ENCODE peak calls at places on chromosomes 4 and X, in ten cellular contexts. X is WERI-Rb-1; M is breast epithelium; O is GM06990; Y is CD8-positive, alpha-beta T cell; R is AG04450; S is esophagus muscularis mucosa; I is BJ; D is SJSA1; Z is lower lobe of right lung. E is an unnamed sample.

GRCh38 chr4:177052211-177052725 is 257.4 kb upstream of the NEIL3 start:
- DNase-seq in X (peak), M (no peak), O (no peak), Y (no peak), R (no peak), S (no peak), I (no peak), D (no peak), Z (no peak), E (no peak)

GRCh38 chr4:88017516-88018302 is 10.3 kb downstream of the PKD2 start:
- DNase-seq in X (no peak), M (no peak), O (no peak), Y (no peak), R (peak), S (no peak), I (peak), D (peak), Z (no peak), E (peak)

GRCh38 chrX:9542106-9542764 is 77.4 kb downstream of the TBL1X start:
- DNase-seq in X (no peak), M (no peak), O (no peak), Y (no peak), R (no peak), S (no peak), I (no peak), D (no peak), Z (no peak), E (no peak)

GRCh38 chrX:105564536-105564935 is 257.8 kb upstream of the NRK start:
- DNase-seq in X (no peak), M (peak), O (no peak), Y (no peak), R (peak), S (no peak), I (peak), D (peak), Z (no peak), E (peak)

GRCh38 chr4:10107111-10108091 is 9.2 kb downstream of the WDR1 start:
- DNase-seq in X (no peak), M (no peak), O (no peak), Y (no peak), R (no peak), S (no peak), I (no peak), D (no peak), Z (no peak), E (no peak)

GRCh38 chrX:135185795-135186443 is 14.7 kb upstream of the CT55 start:
- DNase-seq in X (peak), M (no peak), O (no peak), Y (peak), R (peak), S (no peak), I (peak), D (peak), Z (no peak), E (peak)

GRCh38 chrX:2677764-2678163 is 13.3 kb upstream of the CD99 start:
- DNase-seq in X (no peak), M (peak), O (no peak), Y (no peak), R (peak), S (no peak), I (peak), D (peak), Z (peak), E (peak)

GRCh38 chrX:148552775-148553174 is 52.4 kb downstream of the AFF2 start:
- DNase-seq in X (no peak), M (no peak), O (no peak), Y (no peak), R (no peak), S (no peak), I (no peak), D (no peak), Z (no peak), E (no peak)

GRCh38 chr4:138035781-138036258 is 206.3 kb downstream of the SLC7A11 start:
- DNase-seq in X (peak), M (no peak), O (peak), Y (no peak), R (no peak), S (no peak), I (no peak), D (peak), Z (no peak), E (peak)

GRCh38 chr4:136106753-136107152 is 1425.5 kb downstream of the PCDH18 start:
- DNase-seq in X (no peak), M (no peak), O (no peak), Y (no peak), R (no peak), S (no peak), I (no peak), D (no peak), Z (no peak), E (no peak)

GRCh38 chr4:20248155-20248558 is 3.5 kb upstream of the SLIT2 start:
- DNase-seq in X (peak), M (no peak), O (no peak), Y (no peak), R (peak), S (no peak), I (peak), D (peak), Z (no peak), E (peak)

GRCh38 chrX:9738146-9738545 is 27.5 kb downstream of the GPR143 start:
- DNase-seq in X (no peak), M (no peak), O (no peak), Y (no peak), R (no peak), S (no peak), I (no peak), D (no peak), Z (no peak), E (no peak)

GRCh38 chr4:70802923-70803605 is 36.6 kb downstream of the GRSF1 start:
- DNase-seq in X (no peak), M (no peak), O (no peak), Y (no peak), R (no peak), S (no peak), I (no peak), D (no peak), Z (no peak), E (no peak)

GRCh38 chr4:173547889-173548288 is 17.9 kb upstream of the HAND2 start:
- DNase-seq in X (no peak), M (no peak), O (no peak), Y (no peak), R (no peak), S (no peak), I (no peak), D (no peak), Z (no peak), E (peak)

GRCh38 chr4:89173336-89174090 is 62.2 kb downstream of the TIGD2 start:
- DNase-seq in X (peak), M (no peak), O (no peak), Y (no peak), R (no peak), S (no peak), I (no peak), D (no peak), Z (no peak), E (no peak)

GRCh38 chr4:88138561-88138960 is 19.9 kb downstream of the ABCG2 start:
- DNase-seq in X (no peak), M (no peak), O (no peak), Y (no peak), R (peak), S (no peak), I (peak), D (peak), Z (no peak), E (peak)

GRCh38 chr4:157291071-157291470 is 70.5 kb downstream of the GRIA2 start:
- DNase-seq in X (no peak), M (no peak), O (no peak), Y (no peak), R (no peak), S (no peak), I (no peak), D (no peak), Z (no peak), E (peak)
- H3K4me3 ChIP-seq in X (no peak), M (no peak), O (no peak), Y (no peak), R (no peak), S (no peak), I (no peak), D (no peak), Z (no peak), E (no peak)

GRCh38 chr4:48152259-48152658 is 18.2 kb upstream of the TXK start:
- DNase-seq in X (no peak), M (no peak), O (no peak), Y (no peak), R (no peak), S (no peak), I (no peak), D (no peak), Z (no peak), E (no peak)
- H3K4me3 ChIP-seq in X (no peak), M (no peak), O (no peak), Y (no peak), R (no peak), S (no peak), I (no peak), D (no peak), Z (no peak), E (no peak)

GRCh38 chr4:48899432-48899749 is 7.2 kb downstream of the OCIAD2 start:
- DNase-seq in X (no peak), M (no peak), O (no peak), Y (no peak), R (no peak), S (no peak), I (no peak), D (no peak), Z (no peak), E (no peak)
- H3K4me3 ChIP-seq in X (no peak), M (no peak), O (no peak), Y (no peak), R (no peak), S (no peak), I (no peak), D (no peak), Z (no peak), E (no peak)

DNA sequence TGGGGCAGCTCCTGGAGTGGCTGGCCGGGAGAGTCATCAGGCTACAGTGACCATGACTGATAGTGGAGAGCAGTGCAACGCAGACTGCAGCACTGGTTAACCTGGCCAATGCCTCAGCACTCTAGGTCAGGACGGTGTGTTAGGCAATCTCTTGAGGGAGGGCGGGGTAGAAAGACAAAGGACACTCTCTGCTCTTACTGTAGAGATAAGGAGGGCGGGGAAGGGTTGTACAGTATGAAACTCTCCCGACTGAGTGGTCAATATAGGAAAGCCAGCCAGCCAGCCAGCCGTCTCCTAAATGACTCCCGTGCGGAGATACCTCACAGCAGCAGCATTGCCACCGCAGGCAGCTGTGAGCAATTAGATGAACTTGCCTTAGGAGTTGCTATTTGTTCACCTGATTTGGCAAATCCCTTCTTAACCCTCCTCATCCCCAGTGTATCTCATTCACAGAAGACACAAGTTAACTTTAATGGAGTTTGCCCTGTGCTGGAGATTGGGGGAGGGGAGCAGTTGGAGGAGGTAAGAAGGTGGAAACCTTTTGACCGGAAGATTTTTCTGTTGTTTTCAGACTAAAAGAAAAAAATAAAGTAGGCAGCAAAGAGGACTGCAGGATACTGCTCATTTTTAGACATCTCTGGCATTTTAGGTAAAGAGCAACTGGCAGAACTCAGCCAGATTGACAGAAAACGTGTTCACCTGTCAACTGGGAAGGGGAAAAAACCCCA is 330.5 kb downstream of the HNRNPD start:
- DNase-seq in X (peak), M (no peak), O (no peak), Y (no peak), R (no peak), S (no peak), I (no peak), D (no peak), Z (no peak), E (no peak)
- H3K4me3 ChIP-seq in X (peak), M (peak), O (no peak), Y (no peak), R (no peak), S (peak), I (no peak), D (no peak), Z (peak), E (no peak)

DNA sequence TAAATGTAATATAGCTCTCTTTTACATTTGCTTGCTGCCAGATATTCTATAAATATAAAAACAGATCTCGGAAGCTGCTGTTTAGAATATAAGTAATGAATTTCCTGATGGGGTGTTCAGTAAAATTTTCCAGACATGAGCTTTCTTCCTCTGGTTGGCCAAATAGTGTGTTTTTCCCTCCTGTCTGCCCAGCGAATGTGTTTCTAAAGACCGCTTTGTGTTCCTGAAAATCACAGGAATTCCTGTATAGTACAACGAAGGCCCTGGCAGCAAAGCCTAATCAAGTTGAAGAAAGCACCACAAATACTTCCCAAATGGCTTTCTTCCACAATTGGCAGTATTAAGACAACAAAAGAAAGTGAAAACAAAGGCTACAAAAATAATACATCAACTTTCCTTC is 494.1 kb downstream of the INPP4B start:
- DNase-seq in X (no peak), M (no peak), O (no peak), Y (no peak), R (no peak), S (no peak), I (no peak), D (no peak), Z (no peak), E (no peak)
- H3K4me3 ChIP-seq in X (no peak), M (no peak), O (peak), Y (no peak), R (no peak), S (no peak), I (no peak), D (no peak), Z (no peak), E (no peak)

GRCh38 chrX:145817299-145817665 is 347 bp upstream of the SLITRK2 start:
- DNase-seq in X (no peak), M (no peak), O (no peak), Y (no peak), R (no peak), S (no peak), I (no peak), D (no peak), Z (no peak), E (peak)
- H3K4me3 ChIP-seq in X (no peak), M (peak), O (no peak), Y (no peak), R (no peak), S (peak), I (no peak), D (no peak), Z (peak), E (no peak)

GRCh38 chr4:15469402-15470148 is at the start of gene CC2D2A:
- DNase-seq in X (peak), M (no peak), O (no peak), Y (no peak), R (no peak), S (peak), I (no peak), D (no peak), Z (no peak), E (peak)
- H3K4me3 ChIP-seq in X (peak), M (peak), O (no peak), Y (peak), R (peak), S (peak), I (peak), D (peak), Z (peak), E (peak)

GRCh38 chr4:113223001-113223400 is 173.5 kb downstream of the ANK2 start:
- DNase-seq in X (no peak), M (no peak), O (no peak), Y (no peak), R (no peak), S (no peak), I (peak), D (no peak), Z (no peak), E (no peak)
- H3K4me3 ChIP-seq in X (no peak), M (no peak), O (no peak), Y (no peak), R (no peak), S (no peak), I (no peak), D (no peak), Z (no peak), E (no peak)

GRCh38 chr4:16707874-16708273 is 190.6 kb downstream of the LDB2 start:
- DNase-seq in X (no peak), M (no peak), O (no peak), Y (no peak), R (no peak), S (no peak), I (no peak), D (peak), Z (no peak), E (peak)

GRCh38 chr4:16713271-16713670 is 185.2 kb downstream of the LDB2 start:
- DNase-seq in X (no peak), M (no peak), O (no peak), Y (no peak), R (no peak), S (no peak), I (no peak), D (peak), Z (no peak), E (no peak)

GRCh38 chr4:16714191-16714590 is 184.3 kb downstream of the LDB2 start:
- DNase-seq in X (no peak), M (no peak), O (no peak), Y (no peak), R (no peak), S (no peak), I (no peak), D (no peak), Z (no peak), E (no peak)

GRCh38 chr4:16706251-16706650 is 192.2 kb downstream of the LDB2 start:
- DNase-seq in X (no peak), M (no peak), O (no peak), Y (no peak), R (no peak), S (no peak), I (no peak), D (peak), Z (no peak), E (no peak)

DNA sequence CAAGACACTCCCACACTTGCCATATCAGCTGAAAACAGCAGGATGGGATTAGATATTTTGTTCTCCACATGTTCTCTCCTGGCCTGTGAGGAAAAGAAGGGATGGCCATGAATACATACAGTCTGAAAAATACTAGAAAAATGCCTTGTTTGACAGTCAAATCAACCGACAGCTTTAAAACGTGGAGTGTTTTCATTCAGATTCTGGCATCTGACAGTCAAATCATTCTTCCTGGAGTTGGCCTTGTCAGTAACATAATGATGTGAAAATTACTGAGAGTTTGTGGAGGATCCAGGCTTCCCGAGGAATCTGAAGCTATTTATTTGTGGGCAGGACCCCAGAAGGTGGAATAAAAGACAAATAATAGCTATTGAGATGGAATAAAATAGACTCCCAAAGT is 188.2 kb downstream of the LDB2 start:
- DNase-seq in X (no peak), M (no peak), O (no peak), Y (no peak), R (no peak), S (no peak), I (no peak), D (no peak), Z (no peak), E (no peak)
- H3K4me3 ChIP-seq in X (no peak), M (no peak), O (no peak), Y (no peak), R (no peak), S (no peak), I (no peak), D (no peak), Z (no peak), E (no peak)

DNA sequence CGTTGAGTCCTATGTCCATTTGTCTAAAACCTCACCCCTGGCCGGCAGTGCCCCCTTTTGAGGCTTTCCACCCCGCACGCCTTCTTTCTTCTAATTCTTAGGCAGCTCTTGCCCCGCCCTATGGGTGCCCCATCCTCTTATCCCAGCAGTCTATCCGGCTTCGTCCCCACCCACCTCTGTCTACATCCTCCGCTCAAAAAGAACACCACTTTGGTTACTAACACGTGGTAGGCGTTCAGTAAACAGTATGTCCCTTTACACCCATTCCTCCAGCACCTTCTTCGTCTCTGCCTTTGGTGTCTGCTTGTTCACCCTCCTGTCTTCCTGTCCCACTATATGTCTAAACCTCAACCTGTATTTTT is 39.2 kb downstream of the STARD8 start:
- DNase-seq in X (peak), M (peak), O (no peak), Y (no peak), R (no peak), S (peak), I (no peak), D (no peak), Z (peak), E (peak)
- H3K4me3 ChIP-seq in X (peak), M (peak), O (no peak), Y (no peak), R (peak), S (peak), I (peak), D (no peak), Z (peak), E (peak)

E was measured in fibroblast of mammary gland.